ENCODE peak calls at places on chromosomes 13 and 19, in eight cellular contexts. Z is ascending aorta; V is neural progenitor cell; S is neural crest cell; M is left ventricle myocardium inferior; R is epithelial cell of proximal tubule; I is activated CD8-positive, alpha-beta memory T cell treated with anti-CD3 and anti-CD28 coated beads for 1 hour; C is activated CD8-positive, alpha-beta T cell treated with anti-CD3 and anti-CD28 coated beads for 36 hours. U is an unnamed sample.
A peak's percentile ranks its signal among the peaks of the same experiment; 100 is the strongest.

GRCh38 chr19:58279042-58279924 is 528 bp downstream of the ZNF8 start:
- DNase-seq in Z (peak; percentile 21), I (no peak), M (peak; percentile 84), S (peak; percentile 70), C (peak; percentile 74), R (no peak), V (peak; percentile 82), U (peak; percentile 65)

GRCh38 chr19:28864024-28864503 is 348.9 kb downstream of the UQCRFS1 start:
- DNase-seq in M (peak; percentile 26), V (no peak), C (no peak), R (no peak), Z (no peak), I (no peak), S (no peak), U (no peak)

GRCh38 chr19:55283548-55284393 is at the start of gene BRSK1:
- DNase-seq in R (no peak), C (peak; percentile 64), I (no peak), M (peak; percentile 60), S (peak; percentile 65), Z (no peak), V (peak; percentile 92), U (no peak)

GRCh38 chr19:35295792-35296462 is 4.0 kb downstream of the MAG start:
- DNase-seq in V (no peak), I (no peak), C (peak; percentile 71), Z (no peak), M (no peak), S (no peak), R (no peak), U (no peak)

GRCh38 chr19:294819-295686 is 3.9 kb upstream of the PLPP2 start:
- DNase-seq in I (no peak), M (no peak), S (peak; percentile 59), V (peak; percentile 80), Z (no peak), C (peak; percentile 60), R (no peak), U (no peak)

GRCh38 chr19:31331536-31331935 is 17.7 kb downstream of the TSHZ3 start:
- DNase-seq in M (no peak), Z (no peak), I (no peak), V (no peak), R (no peak), C (no peak), S (no peak), U (no peak)

GRCh38 chr19:57103573-57104277 is 16.1 kb upstream of the USP29 start:
- DNase-seq in S (peak; percentile 14), I (peak; percentile 16), M (peak; percentile 38), V (peak; percentile 51), Z (no peak), C (peak; percentile 79), R (no peak), U (peak; percentile 67)

GRCh38 chr13:23672616-23673015 is 102.4 kb downstream of the TNFRSF19 start:
- DNase-seq in M (no peak), S (no peak), I (no peak), V (no peak), Z (no peak), R (no peak), C (no peak), U (no peak)

GRCh38 chr13:97434417-97435296 is 688 bp downstream of the RAP2A start:
- DNase-seq in I (no peak), S (peak; percentile 44), V (no peak), Z (peak; percentile 9), C (peak; percentile 45), R (no peak), M (peak; percentile 34), U (peak; percentile 81)

GRCh38 chr19:13633109-13633508 is 126.8 kb upstream of the CACNA1A start:
- DNase-seq in M (no peak), S (no peak), I (no peak), C (no peak), R (no peak), Z (no peak), V (peak; percentile 64), U (no peak)